ENCODE peak calls at places on chromosomes 4 and X, in six cellular contexts. K, Y, M, H, Z and P are unnamed samples.

GRCh38 chr4:2087170-2087569 is 28.0 kb downstream of the NAT8L start:
- DNase-seq in Y (no peak), M (no peak), K (no peak), H (peak; percentile 7), Z (no peak), P (no peak)

GRCh38 chr4:77393981-77394380 is 211.6 kb upstream of the CXCL13 start:
- DNase-seq in M (no peak), Z (no peak), K (no peak), H (no peak), Y (no peak), P (no peak)

GRCh38 chr4:186587416-186588018 is 32.1 kb upstream of the MTNR1A start:
- DNase-seq in H (peak; percentile 83), M (peak; percentile 31), Y (peak; percentile 29), Z (no peak), K (peak; percentile 42), P (peak; percentile 9)

GRCh38 chrX:118526149-118526548 is 30.5 kb downstream of the DOCK11 start:
- DNase-seq in Y (no peak), K (no peak), H (peak; percentile 45), Z (no peak), M (no peak), P (no peak)

GRCh38 chr4:16846520-16847117 is 51.8 kb downstream of the LDB2 start:
- DNase-seq in Y (no peak), Z (no peak), M (no peak), H (no peak), K (no peak), P (no peak)

GRCh38 chr4:8705161-8706145 is 112.9 kb downstream of the CPZ start:
- DNase-seq in H (no peak), M (no peak), Z (no peak), Y (no peak), K (peak; percentile 31), P (no peak)

GRCh38 chrX:113743069-113743468 is 840.8 kb upstream of the HTR2C start:
- DNase-seq in Z (no peak), Y (no peak), M (no peak), K (no peak), H (no peak), P (no peak)

GRCh38 chrX:40423299-40423698 is 157.5 kb upstream of the ATP6AP2 start:
- DNase-seq in K (no peak), Y (peak; percentile 12), M (no peak), Z (no peak), H (peak; percentile 82), P (no peak)

GRCh38 chr4:111595456-111595855 is 549.8 kb upstream of the FAM241A start:
- DNase-seq in Z (no peak), H (no peak), M (no peak), K (no peak), Y (no peak), P (no peak)

GRCh38 chr4:146343199-146343598 is 128.9 kb downstream of the REELD1 start:
- DNase-seq in Z (no peak), K (no peak), Y (no peak), M (no peak), H (no peak), P (no peak)

GRCh38 chr4:33073811-33074210 is 2353.6 kb downstream of the PCDH7 start:
- DNase-seq in M (no peak), K (no peak), Y (peak; percentile 10), H (peak; percentile 85), Z (peak; percentile 53), P (no peak)

GRCh38 chr4:4427478-4427870 is 40.6 kb downstream of the NSG1 start:
- DNase-seq in H (no peak), Y (peak; percentile 51), Z (no peak), K (no peak), M (no peak), P (no peak)

GRCh38 chr4:53653484-53654053 is 62.3 kb upstream of the LNX1 start:
- DNase-seq in Z (no peak), H (peak; percentile 32), M (no peak), K (no peak), Y (peak; percentile 33), P (no peak)

GRCh38 chrX:19698691-19699090 is 183.4 kb upstream of the MAP3K15 start:
- DNase-seq in M (no peak), K (no peak), Z (no peak), H (no peak), Y (no peak), P (no peak)

GRCh38 chrX:16649858-16650257 is at the start of gene S100G:
- DNase-seq in Y (no peak), H (no peak), M (no peak), K (no peak), Z (no peak), P (no peak)

GRCh38 chr4:2060578-2061207 is 1.6 kb downstream of the NAT8L start:
- DNase-seq in H (no peak), Z (no peak), Y (no peak), M (no peak), K (peak; percentile 77), P (no peak)

GRCh38 chrX:40663880-40664630 is 16.7 kb upstream of the CXorf38 start:
- DNase-seq in Z (no peak), M (no peak), H (peak; percentile 69), Y (no peak), K (peak; percentile 75), P (no peak)